ENCODE peak calls at places on chromosome 5, in eight cellular contexts. One of them, this sample, is unnamed.

GRCh38 chr5:65041296-65042158 is 272.8 kb downstream of the CWC27 start:
- DNase-seq in left ventricle myocardium inferior: no peak
- DNase-seq in right cardiac atrium: no peak
- DNase-seq in CD8-positive, alpha-beta memory T cell: no peak
- DNase-seq in CD4-positive, alpha-beta T cell: no peak
- DNase-seq in HCT116: no peak
- DNase-seq in A673: no peak
- DNase-seq in heart left ventricle: no peak
- DNase-seq in this sample: no peak

GRCh38 chr5:148912146-148912545 is 85.7 kb downstream of the ADRB2 start:
- DNase-seq in left ventricle myocardium inferior: no peak
- DNase-seq in right cardiac atrium: no peak
- DNase-seq in CD8-positive, alpha-beta memory T cell: no peak
- DNase-seq in CD4-positive, alpha-beta T cell: no peak
- DNase-seq in HCT116: no peak
- DNase-seq in A673: no peak
- DNase-seq in heart left ventricle: no peak
- DNase-seq in this sample: no peak

GRCh38 chr5:134430001-134430569 is 18.4 kb upstream of the CDKN2AIPNL start:
- DNase-seq in left ventricle myocardium inferior: no peak
- DNase-seq in right cardiac atrium: no peak
- DNase-seq in CD8-positive, alpha-beta memory T cell: no peak
- DNase-seq in CD4-positive, alpha-beta T cell: no peak
- DNase-seq in HCT116: no peak
- DNase-seq in A673: no peak
- DNase-seq in heart left ventricle: no peak
- DNase-seq in this sample: no peak

GRCh38 chr5:53120165-53120564 is 10.6 kb upstream of the MOCS2 start:
- DNase-seq in left ventricle myocardium inferior: no peak
- DNase-seq in right cardiac atrium: no peak
- DNase-seq in CD8-positive, alpha-beta memory T cell: no peak
- DNase-seq in CD4-positive, alpha-beta T cell: no peak
- DNase-seq in HCT116: no peak
- DNase-seq in A673: no peak
- DNase-seq in heart left ventricle: no peak
- DNase-seq in this sample: no peak

GRCh38 chr5:20368581-20368980 is 380.6 kb upstream of the CDH18 start:
- DNase-seq in left ventricle myocardium inferior: no peak
- DNase-seq in right cardiac atrium: no peak
- DNase-seq in CD8-positive, alpha-beta memory T cell: no peak
- DNase-seq in CD4-positive, alpha-beta T cell: no peak
- DNase-seq in HCT116: no peak
- DNase-seq in A673: no peak
- DNase-seq in heart left ventricle: no peak
- DNase-seq in this sample: no peak

GRCh38 chr5:142697846-142698245 is 12.0 kb upstream of the FGF1 start:
- DNase-seq in left ventricle myocardium inferior: peak; percentile 68
- DNase-seq in right cardiac atrium: peak; percentile 76
- DNase-seq in CD8-positive, alpha-beta memory T cell: no peak
- DNase-seq in CD4-positive, alpha-beta T cell: no peak
- DNase-seq in HCT116: no peak
- DNase-seq in A673: peak; percentile 50
- DNase-seq in heart left ventricle: peak; percentile 82
- DNase-seq in this sample: peak; percentile 41

GRCh38 chr5:152188219-152188618 is 216.9 kb downstream of the NMUR2 start:
- DNase-seq in left ventricle myocardium inferior: no peak
- DNase-seq in right cardiac atrium: no peak
- DNase-seq in CD8-positive, alpha-beta memory T cell: no peak
- DNase-seq in CD4-positive, alpha-beta T cell: no peak
- DNase-seq in HCT116: no peak
- DNase-seq in A673: no peak
- DNase-seq in heart left ventricle: no peak
- DNase-seq in this sample: no peak

GRCh38 chr5:177356756-177357458 is 817 bp upstream of the RGS14 start:
- DNase-seq in left ventricle myocardium inferior: no peak
- DNase-seq in right cardiac atrium: no peak
- DNase-seq in CD8-positive, alpha-beta memory T cell: no peak
- DNase-seq in CD4-positive, alpha-beta T cell: no peak
- DNase-seq in HCT116: no peak
- DNase-seq in A673: no peak
- DNase-seq in heart left ventricle: no peak
- DNase-seq in this sample: no peak

GRCh38 chr5:133967715-133968056 is 739 bp downstream of the C5orf15 start:
- DNase-seq in left ventricle myocardium inferior: no peak
- DNase-seq in right cardiac atrium: no peak
- DNase-seq in CD8-positive, alpha-beta memory T cell: peak; percentile 11
- DNase-seq in CD4-positive, alpha-beta T cell: no peak
- DNase-seq in HCT116: no peak
- DNase-seq in A673: peak; percentile 15
- DNase-seq in heart left ventricle: no peak
- DNase-seq in this sample: no peak

GRCh38 chr5:89936576-89936975 is 473.0 kb downstream of the CETN3 start:
- DNase-seq in left ventricle myocardium inferior: no peak
- DNase-seq in right cardiac atrium: no peak
- DNase-seq in CD8-positive, alpha-beta memory T cell: no peak
- DNase-seq in CD4-positive, alpha-beta T cell: no peak
- DNase-seq in HCT116: no peak
- DNase-seq in A673: no peak
- DNase-seq in heart left ventricle: no peak
- DNase-seq in this sample: no peak

GRCh38 chr5:139709587-139710369 is 61.6 kb downstream of the CXXC5 start:
- DNase-seq in left ventricle myocardium inferior: peak; percentile 47
- DNase-seq in right cardiac atrium: peak; percentile 77
- DNase-seq in CD8-positive, alpha-beta memory T cell: peak; percentile 57
- DNase-seq in CD4-positive, alpha-beta T cell: no peak
- DNase-seq in HCT116: no peak
- DNase-seq in A673: peak; percentile 93
- DNase-seq in heart left ventricle: peak; percentile 82
- DNase-seq in this sample: no peak

GRCh38 chr5:103374473-103374963 is 116.0 kb downstream of the MACIR start:
- DNase-seq in left ventricle myocardium inferior: no peak
- DNase-seq in right cardiac atrium: no peak
- DNase-seq in CD8-positive, alpha-beta memory T cell: no peak
- DNase-seq in CD4-positive, alpha-beta T cell: no peak
- DNase-seq in HCT116: no peak
- DNase-seq in A673: no peak
- DNase-seq in heart left ventricle: no peak
- DNase-seq in this sample: no peak

GRCh38 chr5:135308752-135309151 is 90.3 kb downstream of the MACROH2A1 start:
- DNase-seq in left ventricle myocardium inferior: no peak
- DNase-seq in right cardiac atrium: no peak
- DNase-seq in CD8-positive, alpha-beta memory T cell: no peak
- DNase-seq in CD4-positive, alpha-beta T cell: no peak
- DNase-seq in HCT116: no peak
- DNase-seq in A673: no peak
- DNase-seq in heart left ventricle: no peak
- DNase-seq in this sample: peak; percentile 9

GRCh38 chr5:33120671-33121070 is 320.1 kb upstream of the TARS1 start:
- DNase-seq in left ventricle myocardium inferior: no peak
- DNase-seq in right cardiac atrium: no peak
- DNase-seq in CD8-positive, alpha-beta memory T cell: no peak
- DNase-seq in CD4-positive, alpha-beta T cell: no peak
- DNase-seq in HCT116: no peak
- DNase-seq in A673: no peak
- DNase-seq in heart left ventricle: no peak
- DNase-seq in this sample: no peak

GRCh38 chr5:31993182-31993961 is 180.7 kb downstream of the GOLPH3 start:
- DNase-seq in left ventricle myocardium inferior: no peak
- DNase-seq in right cardiac atrium: no peak
- DNase-seq in CD8-positive, alpha-beta memory T cell: no peak
- DNase-seq in CD4-positive, alpha-beta T cell: no peak
- DNase-seq in HCT116: no peak
- DNase-seq in A673: no peak
- DNase-seq in heart left ventricle: no peak
- DNase-seq in this sample: no peak

GRCh38 chr5:32147236-32147635 is 26.9 kb downstream of the GOLPH3 start:
- DNase-seq in left ventricle myocardium inferior: no peak
- DNase-seq in right cardiac atrium: no peak
- DNase-seq in CD8-positive, alpha-beta memory T cell: no peak
- DNase-seq in CD4-positive, alpha-beta T cell: no peak
- DNase-seq in HCT116: no peak
- DNase-seq in A673: no peak
- DNase-seq in heart left ventricle: no peak
- DNase-seq in this sample: no peak

GRCh38 chr5:159451197-159452052 is 121.1 kb upstream of the IL12B start:
- DNase-seq in left ventricle myocardium inferior: no peak
- DNase-seq in right cardiac atrium: peak; percentile 72
- DNase-seq in CD8-positive, alpha-beta memory T cell: no peak
- DNase-seq in CD4-positive, alpha-beta T cell: no peak
- DNase-seq in HCT116: peak; percentile 46
- DNase-seq in A673: no peak
- DNase-seq in heart left ventricle: peak; percentile 68
- DNase-seq in this sample: peak; percentile 72

GRCh38 chr5:61329729-61330128 is 2.3 kb upstream of the ZSWIM6 start:
- DNase-seq in left ventricle myocardium inferior: no peak
- DNase-seq in right cardiac atrium: no peak
- DNase-seq in CD8-positive, alpha-beta memory T cell: no peak
- DNase-seq in CD4-positive, alpha-beta T cell: no peak
- DNase-seq in HCT116: no peak
- DNase-seq in A673: peak; percentile 45
- DNase-seq in heart left ventricle: no peak
- DNase-seq in this sample: no peak

GRCh38 chr5:63960646-63961045 is 1.6 kb downstream of the HTR1A start:
- DNase-seq in left ventricle myocardium inferior: no peak
- DNase-seq in right cardiac atrium: peak; percentile 15
- DNase-seq in CD8-positive, alpha-beta memory T cell: no peak
- DNase-seq in CD4-positive, alpha-beta T cell: no peak
- DNase-seq in HCT116: no peak
- DNase-seq in A673: no peak
- DNase-seq in heart left ventricle: no peak
- DNase-seq in this sample: no peak

GRCh38 chr5:142364251-142365145 is 39.7 kb upstream of the SPRY4 start:
- DNase-seq in left ventricle myocardium inferior: peak; percentile 68
- DNase-seq in right cardiac atrium: peak; percentile 76
- DNase-seq in CD8-positive, alpha-beta memory T cell: no peak
- DNase-seq in CD4-positive, alpha-beta T cell: no peak
- DNase-seq in HCT116: no peak
- DNase-seq in A673: peak; percentile 91
- DNase-seq in heart left ventricle: peak; percentile 77
- DNase-seq in this sample: no peak

GRCh38 chr5:84494453-84494852 is 109.8 kb upstream of the EDIL3 start:
- DNase-seq in left ventricle myocardium inferior: no peak
- DNase-seq in right cardiac atrium: no peak
- DNase-seq in CD8-positive, alpha-beta memory T cell: no peak
- DNase-seq in CD4-positive, alpha-beta T cell: no peak
- DNase-seq in HCT116: no peak
- DNase-seq in A673: no peak
- DNase-seq in heart left ventricle: no peak
- DNase-seq in this sample: no peak

GRCh38 chr5:150114773-150115408 is 28.5 kb upstream of the CSF1R start:
- DNase-seq in left ventricle myocardium inferior: no peak
- DNase-seq in right cardiac atrium: peak; percentile 52
- DNase-seq in CD8-positive, alpha-beta memory T cell: no peak
- DNase-seq in CD4-positive, alpha-beta T cell: no peak
- DNase-seq in HCT116: no peak
- DNase-seq in A673: no peak
- DNase-seq in heart left ventricle: no peak
- DNase-seq in this sample: peak; percentile 11

GRCh38 chr5:94376672-94377345 is 241.6 kb downstream of the KIAA0825 start:
- DNase-seq in left ventricle myocardium inferior: no peak
- DNase-seq in right cardiac atrium: no peak
- DNase-seq in CD8-positive, alpha-beta memory T cell: no peak
- DNase-seq in CD4-positive, alpha-beta T cell: no peak
- DNase-seq in HCT116: no peak
- DNase-seq in A673: no peak
- DNase-seq in heart left ventricle: no peak
- DNase-seq in this sample: no peak

GRCh38 chr5:143968071-143968878 is 156.3 kb downstream of the HMHB1 start:
- DNase-seq in left ventricle myocardium inferior: no peak
- DNase-seq in right cardiac atrium: no peak
- DNase-seq in CD8-positive, alpha-beta memory T cell: no peak
- DNase-seq in CD4-positive, alpha-beta T cell: no peak
- DNase-seq in HCT116: peak; percentile 22
- DNase-seq in A673: peak; percentile 62
- DNase-seq in heart left ventricle: no peak
- DNase-seq in this sample: no peak

GRCh38 chr5:143820451-143820850 is 8.5 kb downstream of the HMHB1 start:
- DNase-seq in left ventricle myocardium inferior: no peak
- DNase-seq in right cardiac atrium: no peak
- DNase-seq in CD8-positive, alpha-beta memory T cell: no peak
- DNase-seq in CD4-positive, alpha-beta T cell: no peak
- DNase-seq in HCT116: no peak
- DNase-seq in A673: no peak
- DNase-seq in heart left ventricle: no peak
- DNase-seq in this sample: no peak

DNA sequence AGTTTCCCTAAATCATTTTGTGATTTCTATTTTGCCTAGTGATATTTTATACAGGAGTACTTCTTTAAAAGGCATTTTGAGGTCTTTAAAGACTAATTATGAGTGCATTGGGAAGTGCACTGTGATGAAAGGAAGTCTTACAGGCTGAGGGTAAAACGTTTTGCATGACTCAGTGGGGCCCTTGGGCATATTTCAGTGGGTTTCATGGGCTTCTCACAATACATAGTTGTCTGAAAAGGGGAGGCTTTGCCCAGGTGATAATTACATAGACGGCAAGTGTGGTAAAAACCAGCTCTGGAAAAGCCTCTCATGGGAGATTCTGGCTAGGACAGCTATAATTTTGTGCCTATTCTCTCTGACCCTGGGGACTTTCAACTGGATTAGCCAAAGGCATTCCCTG is 387.2 kb downstream of the ARHGEF28 start:
- DNase-seq in left ventricle myocardium inferior: no peak
- DNase-seq in right cardiac atrium: no peak
- DNase-seq in CD8-positive, alpha-beta memory T cell: no peak
- DNase-seq in CD4-positive, alpha-beta T cell: no peak
- DNase-seq in HCT116: no peak
- DNase-seq in A673: no peak
- DNase-seq in heart left ventricle: no peak
- DNase-seq in this sample: no peak
- H3K27me3 ChIP-seq in left ventricle myocardium inferior: peaks cover 7% of the 10 kb centered on the region
- H3K27me3 ChIP-seq in right cardiac atrium: no peaks in the 10 kb centered on the region
- H3K27me3 ChIP-seq in CD8-positive, alpha-beta memory T cell: peaks cover 4% of the 10 kb centered on the region
- H3K27me3 ChIP-seq in CD4-positive, alpha-beta T cell: no peaks in the 10 kb centered on the region
- H3K27me3 ChIP-seq in HCT116: no peaks in the 10 kb centered on the region
- H3K27me3 ChIP-seq in A673: peaks cover 80% of the 10 kb centered on the region
- H3K27me3 ChIP-seq in heart left ventricle: no peaks in the 10 kb centered on the region
- H3K27me3 ChIP-seq in this sample: no peaks in the 10 kb centered on the region

GRCh38 chr5:67010684-67011409 is 185.8 kb downstream of the CD180 start:
- DNase-seq in left ventricle myocardium inferior: no peak
- DNase-seq in right cardiac atrium: peak; percentile 35
- DNase-seq in CD8-positive, alpha-beta memory T cell: no peak
- DNase-seq in CD4-positive, alpha-beta T cell: no peak
- DNase-seq in HCT116: no peak
- DNase-seq in A673: no peak
- DNase-seq in heart left ventricle: no peak
- DNase-seq in this sample: peak; percentile 18
- H3K27ac ChIP-seq in left ventricle myocardium inferior: peak overlapping the region; percentile 73
- H3K27ac ChIP-seq in right cardiac atrium: peak overlapping the region; percentile 1
- H3K27ac ChIP-seq in CD8-positive, alpha-beta memory T cell: no peak overlapping the region
- H3K27ac ChIP-seq in CD4-positive, alpha-beta T cell: no peak overlapping the region
- H3K27ac ChIP-seq in HCT116: no peak overlapping the region
- H3K27ac ChIP-seq in A673: no peak overlapping the region
- H3K27ac ChIP-seq in heart left ventricle: peak overlapping the region; percentile 36
- H3K27ac ChIP-seq in this sample: no peak overlapping the region

GRCh38 chr5:88695232-88695631 is 187.8 kb downstream of the MEF2C start:
- DNase-seq in left ventricle myocardium inferior: no peak
- DNase-seq in right cardiac atrium: no peak
- DNase-seq in CD8-positive, alpha-beta memory T cell: no peak
- DNase-seq in CD4-positive, alpha-beta T cell: no peak
- DNase-seq in HCT116: no peak
- DNase-seq in A673: no peak
- DNase-seq in heart left ventricle: no peak
- DNase-seq in this sample: no peak
- H3K27me3 ChIP-seq in left ventricle myocardium inferior: peaks cover 99% of the 10 kb centered on the region
- H3K27me3 ChIP-seq in right cardiac atrium: peaks cover 5% of the 10 kb centered on the region
- H3K27me3 ChIP-seq in CD8-positive, alpha-beta memory T cell: peaks cover 47% of the 10 kb centered on the region
- H3K27me3 ChIP-seq in CD4-positive, alpha-beta T cell: peaks cover 96% of the 10 kb centered on the region
- H3K27me3 ChIP-seq in HCT116: no peaks in the 10 kb centered on the region
- H3K27me3 ChIP-seq in A673: peaks cover 76% of the 10 kb centered on the region
- H3K27me3 ChIP-seq in heart left ventricle: peaks cover 97% of the 10 kb centered on the region
- H3K27me3 ChIP-seq in this sample: no peaks in the 10 kb centered on the region

GRCh38 chr5:168085321-168086040 is 206.0 kb upstream of the WWC1 start:
- DNase-seq in left ventricle myocardium inferior: no peak
- DNase-seq in right cardiac atrium: no peak
- DNase-seq in CD8-positive, alpha-beta memory T cell: no peak
- DNase-seq in CD4-positive, alpha-beta T cell: no peak
- DNase-seq in HCT116: no peak
- DNase-seq in A673: peak; percentile 97
- DNase-seq in heart left ventricle: no peak
- DNase-seq in this sample: no peak
- H3K27ac ChIP-seq in left ventricle myocardium inferior: no peak overlapping the region
- H3K27ac ChIP-seq in right cardiac atrium: no peak overlapping the region
- H3K27ac ChIP-seq in CD8-positive, alpha-beta memory T cell: no peak overlapping the region
- H3K27ac ChIP-seq in CD4-positive, alpha-beta T cell: no peak overlapping the region
- H3K27ac ChIP-seq in HCT116: no peak overlapping the region
- H3K27ac ChIP-seq in A673: peak overlapping the region; percentile 96
- H3K27ac ChIP-seq in heart left ventricle: no peak overlapping the region
- H3K27ac ChIP-seq in this sample: no peak overlapping the region